ENCODE peak calls at places on chromosome 13, in ten cellular contexts. One of them, this sample, is unnamed.

GRCh38 chr13:36447501-36447900 is 15.2 kb downstream of the CCNA1 start:
- DNase-seq in WERI-Rb-1: no peak
- DNase-seq in head of caudate nucleus: no peak
- DNase-seq in hippocampal formation: no peak
- DNase-seq in stimulated activated CD4-positive, alpha-beta T cell treated with anti-CD3 and anti-CD28 coated beads, Interleukin-2, amount 100 ng/mL, for 48 hours: no peak
- DNase-seq in fibroblast of pulmonary artery: peak; percentile 56
- DNase-seq in IMR-90: no peak
- DNase-seq in GM23338: no peak
- DNase-seq in HCT116: no peak
- DNase-seq in left cardiac atrium: no peak
- DNase-seq in this sample: no peak

GRCh38 chr13:99693351-99693750 is 192.1 kb downstream of the TM9SF2 start:
- DNase-seq in head of caudate nucleus: no peak
- DNase-seq in HCT116: no peak
- DNase-seq in hippocampal formation: no peak
- DNase-seq in GM23338: no peak
- DNase-seq in fibroblast of pulmonary artery: no peak
- DNase-seq in IMR-90: no peak
- DNase-seq in stimulated activated CD4-positive, alpha-beta T cell treated with anti-CD3 and anti-CD28 coated beads, Interleukin-2, amount 100 ng/mL, for 48 hours: no peak
- DNase-seq in WERI-Rb-1: peak; percentile 42
- DNase-seq in left cardiac atrium: no peak
- DNase-seq in this sample: no peak

GRCh38 chr13:95676100-95676774 is 702 bp upstream of the DNAJC3 start:
- DNase-seq in GM23338: peak; percentile 77
- DNase-seq in left cardiac atrium: peak; percentile 41
- DNase-seq in fibroblast of pulmonary artery: peak; percentile 52
- DNase-seq in hippocampal formation: no peak
- DNase-seq in IMR-90: peak; percentile 39
- DNase-seq in HCT116: peak; percentile 22
- DNase-seq in WERI-Rb-1: peak; percentile 48
- DNase-seq in stimulated activated CD4-positive, alpha-beta T cell treated with anti-CD3 and anti-CD28 coated beads, Interleukin-2, amount 100 ng/mL, for 48 hours: peak; percentile 4
- DNase-seq in head of caudate nucleus: no peak
- DNase-seq in this sample: no peak

GRCh38 chr13:109819851-109820250 is 33.5 kb upstream of the IRS2 start:
- DNase-seq in stimulated activated CD4-positive, alpha-beta T cell treated with anti-CD3 and anti-CD28 coated beads, Interleukin-2, amount 100 ng/mL, for 48 hours: no peak
- DNase-seq in GM23338: no peak
- DNase-seq in hippocampal formation: no peak
- DNase-seq in IMR-90: no peak
- DNase-seq in head of caudate nucleus: no peak
- DNase-seq in HCT116: no peak
- DNase-seq in left cardiac atrium: no peak
- DNase-seq in fibroblast of pulmonary artery: no peak
- DNase-seq in WERI-Rb-1: no peak
- DNase-seq in this sample: no peak

GRCh38 chr13:64069892-64070291 is 2654.2 kb upstream of the PCDH20 start:
- DNase-seq in hippocampal formation: no peak
- DNase-seq in stimulated activated CD4-positive, alpha-beta T cell treated with anti-CD3 and anti-CD28 coated beads, Interleukin-2, amount 100 ng/mL, for 48 hours: no peak
- DNase-seq in head of caudate nucleus: no peak
- DNase-seq in HCT116: no peak
- DNase-seq in left cardiac atrium: no peak
- DNase-seq in WERI-Rb-1: no peak
- DNase-seq in fibroblast of pulmonary artery: no peak
- DNase-seq in IMR-90: no peak
- DNase-seq in GM23338: no peak
- DNase-seq in this sample: no peak

GRCh38 chr13:26456578-26457119 is 100.8 kb upstream of the WASF3 start:
- DNase-seq in WERI-Rb-1: no peak
- DNase-seq in HCT116: no peak
- DNase-seq in GM23338: no peak
- DNase-seq in fibroblast of pulmonary artery: no peak
- DNase-seq in IMR-90: no peak
- DNase-seq in stimulated activated CD4-positive, alpha-beta T cell treated with anti-CD3 and anti-CD28 coated beads, Interleukin-2, amount 100 ng/mL, for 48 hours: no peak
- DNase-seq in hippocampal formation: no peak
- DNase-seq in head of caudate nucleus: no peak
- DNase-seq in left cardiac atrium: no peak
- DNase-seq in this sample: no peak

GRCh38 chr13:24168392-24168750 is 7.9 kb downstream of the SPATA13 start:
- DNase-seq in hippocampal formation: no peak
- DNase-seq in IMR-90: no peak
- DNase-seq in stimulated activated CD4-positive, alpha-beta T cell treated with anti-CD3 and anti-CD28 coated beads, Interleukin-2, amount 100 ng/mL, for 48 hours: no peak
- DNase-seq in head of caudate nucleus: no peak
- DNase-seq in HCT116: no peak
- DNase-seq in WERI-Rb-1: no peak
- DNase-seq in GM23338: no peak
- DNase-seq in left cardiac atrium: no peak
- DNase-seq in fibroblast of pulmonary artery: no peak
- DNase-seq in this sample: no peak

GRCh38 chr13:96165840-96166239 is 75.9 kb downstream of the HS6ST3 start:
- DNase-seq in left cardiac atrium: no peak
- DNase-seq in stimulated activated CD4-positive, alpha-beta T cell treated with anti-CD3 and anti-CD28 coated beads, Interleukin-2, amount 100 ng/mL, for 48 hours: no peak
- DNase-seq in head of caudate nucleus: no peak
- DNase-seq in fibroblast of pulmonary artery: no peak
- DNase-seq in HCT116: no peak
- DNase-seq in hippocampal formation: no peak
- DNase-seq in GM23338: no peak
- DNase-seq in IMR-90: no peak
- DNase-seq in WERI-Rb-1: no peak
- DNase-seq in this sample: no peak

GRCh38 chr13:28548872-28549271 is 53.9 kb upstream of the FLT1 start:
- DNase-seq in WERI-Rb-1: no peak
- DNase-seq in HCT116: no peak
- DNase-seq in head of caudate nucleus: no peak
- DNase-seq in fibroblast of pulmonary artery: no peak
- DNase-seq in GM23338: peak; percentile 60
- DNase-seq in left cardiac atrium: no peak
- DNase-seq in hippocampal formation: no peak
- DNase-seq in IMR-90: no peak
- DNase-seq in stimulated activated CD4-positive, alpha-beta T cell treated with anti-CD3 and anti-CD28 coated beads, Interleukin-2, amount 100 ng/mL, for 48 hours: no peak
- DNase-seq in this sample: no peak

GRCh38 chr13:54312885-54313284 is 1284.3 kb downstream of the OLFM4 start:
- DNase-seq in WERI-Rb-1: no peak
- DNase-seq in GM23338: no peak
- DNase-seq in stimulated activated CD4-positive, alpha-beta T cell treated with anti-CD3 and anti-CD28 coated beads, Interleukin-2, amount 100 ng/mL, for 48 hours: no peak
- DNase-seq in left cardiac atrium: no peak
- DNase-seq in fibroblast of pulmonary artery: no peak
- DNase-seq in HCT116: no peak
- DNase-seq in hippocampal formation: no peak
- DNase-seq in IMR-90: no peak
- DNase-seq in head of caudate nucleus: no peak
- DNase-seq in this sample: no peak

GRCh38 chr13:42883771-42884170 is 102.4 kb downstream of the FAM216B start:
- DNase-seq in head of caudate nucleus: no peak
- DNase-seq in stimulated activated CD4-positive, alpha-beta T cell treated with anti-CD3 and anti-CD28 coated beads, Interleukin-2, amount 100 ng/mL, for 48 hours: no peak
- DNase-seq in fibroblast of pulmonary artery: peak; percentile 79
- DNase-seq in hippocampal formation: no peak
- DNase-seq in left cardiac atrium: no peak
- DNase-seq in IMR-90: peak; percentile 33
- DNase-seq in WERI-Rb-1: peak; percentile 20
- DNase-seq in GM23338: no peak
- DNase-seq in HCT116: peak; percentile 2
- DNase-seq in this sample: no peak

GRCh38 chr13:99527346-99527745 is 26.1 kb downstream of the TM9SF2 start:
- DNase-seq in HCT116: no peak
- DNase-seq in fibroblast of pulmonary artery: no peak
- DNase-seq in WERI-Rb-1: no peak
- DNase-seq in head of caudate nucleus: no peak
- DNase-seq in IMR-90: no peak
- DNase-seq in hippocampal formation: no peak
- DNase-seq in stimulated activated CD4-positive, alpha-beta T cell treated with anti-CD3 and anti-CD28 coated beads, Interleukin-2, amount 100 ng/mL, for 48 hours: no peak
- DNase-seq in left cardiac atrium: no peak
- DNase-seq in GM23338: no peak
- DNase-seq in this sample: no peak

This sample was measured in effector CD8-positive, alpha-beta T cell.